ENCODE peak calls at places on chromosomes 12 and 14, in four cellular contexts. O is stimulated activated CD8-positive, alpha-beta memory T cell treated with anti-CD3 and anti-CD28 coated beads, Interleukin-4, amount 100 ng/mL, for 1 hour; T is RKO; J is activated naive CD8-positive, alpha-beta T cell treated with anti-CD3 and anti-CD28 coated beads for 36 hours. B is an unnamed sample.

GRCh38 chr12:89451876-89452275 is 72.7 kb downstream of the GALNT4 start:
- DNase-seq in O (no peak), T (no peak), J (no peak), B (peak; percentile 75)

GRCh38 chr12:6778212-6778570 is 5.9 kb downstream of the LAG3 start:
- DNase-seq in O (no peak), T (no peak), J (no peak), B (peak; percentile 75)

GRCh38 chr12:54932691-54933090 is 51.9 kb downstream of the TESPA1 start:
- DNase-seq in O (no peak), T (no peak), J (no peak), B (no peak)

GRCh38 chr12:5694759-5695409 is 250.2 kb downstream of the ANO2 start:
- DNase-seq in O (no peak), T (no peak), J (no peak), B (no peak)

GRCh38 chr12:65074932-65075331 is 46.2 kb downstream of the WIF1 start:
- DNase-seq in O (no peak), T (no peak), J (no peak), B (no peak)

GRCh38 chr14:64953661-64954060 is 11.1 kb upstream of the GPX2 start:
- DNase-seq in O (no peak), T (no peak), J (no peak), B (no peak)

GRCh38 chr14:33661071-33661470 is 289.8 kb downstream of the EGLN3 start:
- DNase-seq in O (no peak), T (no peak), J (no peak), B (no peak)

GRCh38 chr14:73662439-73663056 is 17.8 kb downstream of the DNAL1 start:
- DNase-seq in O (no peak), T (peak; percentile 96), J (no peak), B (no peak)

GRCh38 chr14:102878970-102879460 is 43.4 kb upstream of the AMN start:
- DNase-seq in O (no peak), T (no peak), J (no peak), B (no peak)

GRCh38 chr14:98182385-98183055 is 1089.5 kb downstream of the BCL11B start:
- DNase-seq in O (no peak), T (no peak), J (peak; percentile 50), B (no peak)

GRCh38 chr12:77161944-77162343 is 96.6 kb upstream of the E2F7 start:
- DNase-seq in O (no peak), T (no peak), J (no peak), B (peak; percentile 65)

GRCh38 chr12:15788266-15789214 is 648 bp downstream of the EPS8 start:
- DNase-seq in O (peak; percentile 4), T (peak; percentile 35), J (peak; percentile 1), B (peak; percentile 65)

B was measured in ecto neural progenitor cell.